ENCODE peak calls at places on chromosomes 5 and 9, in seven cellular contexts. K, M, J, P, C, I and E are unnamed samples.

GRCh38 chr9:98255064-98255577 is 328 bp downstream of the TBC1D2 start:
- DNase-seq in K (no peak), M (no peak), J (no peak), P (peak), C (no peak), I (peak), E (peak)

GRCh38 chr9:4661165-4662095 is 664 bp upstream of the PLPP6 start:
- DNase-seq in K (no peak), M (no peak), J (no peak), P (no peak), C (no peak), I (no peak), E (no peak)

GRCh38 chr9:34252670-34253459 is 74.0 kb downstream of the UBAP1 start:
- DNase-seq in K (no peak), M (peak), J (peak), P (peak), C (peak), I (peak), E (no peak)

GRCh38 chr9:20903214-20903613 is 128.2 kb downstream of the HACD4 start:
- DNase-seq in K (no peak), M (no peak), J (no peak), P (no peak), C (no peak), I (no peak), E (no peak)

GRCh38 chr9:70395652-70396051 is 18.8 kb downstream of the KLF9 start:
- DNase-seq in K (no peak), M (no peak), J (no peak), P (no peak), C (no peak), I (no peak), E (no peak)

GRCh38 chr5:94613583-94613982 is 4.8 kb downstream of the KIAA0825 start:
- DNase-seq in K (no peak), M (no peak), J (no peak), P (no peak), C (no peak), I (no peak), E (no peak)

GRCh38 chr9:99345936-99346335 is 123.9 kb downstream of the SEC61B start:
- DNase-seq in K (no peak), M (no peak), J (no peak), P (no peak), C (no peak), I (no peak), E (no peak)

GRCh38 chr5:168324864-168325615 is 33.6 kb downstream of the WWC1 start:
- DNase-seq in K (peak), M (peak), J (peak), P (no peak), C (no peak), I (no peak), E (peak)

GRCh38 chr5:33363537-33363936 is 77.2 kb upstream of the TARS1 start:
- DNase-seq in K (no peak), M (no peak), J (no peak), P (no peak), C (no peak), I (no peak), E (no peak)

GRCh38 chr5:8773091-8773615 is 772.7 kb downstream of the SEMA5A start:
- DNase-seq in K (no peak), M (no peak), J (no peak), P (no peak), C (no peak), I (no peak), E (no peak)

GRCh38 chr5:144336191-144336590 is 165.5 kb downstream of the KCTD16 start:
- DNase-seq in K (no peak), M (no peak), J (no peak), P (no peak), C (no peak), I (no peak), E (no peak)

GRCh38 chr9:75878461-75878860 is 12.0 kb upstream of the PCSK5 start:
- DNase-seq in K (no peak), M (no peak), J (no peak), P (no peak), C (no peak), I (peak), E (no peak)

GRCh38 chr5:53151713-53152458 is 42.3 kb upstream of the MOCS2 start:
- DNase-seq in K (no peak), M (no peak), J (peak), P (no peak), C (no peak), I (no peak), E (peak)

GRCh38 chr9:81388831-81389230 is 300.5 kb downstream of the TLE1 start:
- DNase-seq in K (no peak), M (no peak), J (no peak), P (no peak), C (no peak), I (no peak), E (no peak)

GRCh38 chr5:93532370-93532769 is 48.6 kb downstream of the NR2F1-AS1 start:
- DNase-seq in K (no peak), M (peak), J (peak), P (no peak), C (no peak), I (no peak), E (peak)

GRCh38 chr9:92345582-92345981 is 19.8 kb downstream of the CENPP start:
- DNase-seq in K (no peak), M (no peak), J (no peak), P (no peak), C (no peak), I (no peak), E (no peak)

GRCh38 chr5:121805931-121806330 is 45.8 kb upstream of the FTMT start:
- DNase-seq in K (no peak), M (no peak), J (no peak), P (no peak), C (no peak), I (no peak), E (no peak)

GRCh38 chr5:72509401-72509800 is 2.2 kb upstream of the ZNF366 start:
- DNase-seq in K (no peak), M (no peak), J (no peak), P (no peak), C (no peak), I (no peak), E (no peak)

GRCh38 chr9:93600504-93600903 is 24.1 kb downstream of the PHF2 start:
- DNase-seq in K (no peak), M (no peak), J (no peak), P (no peak), C (no peak), I (peak), E (no peak)

GRCh38 chr5:134136771-134137170 is 22.3 kb downstream of the TCF7 start:
- DNase-seq in K (peak), M (no peak), J (peak), P (no peak), C (no peak), I (peak), E (peak)

GRCh38 chr5:98513378-98513777 is 260.1 kb upstream of the RGMB start:
- DNase-seq in K (no peak), M (no peak), J (peak), P (no peak), C (no peak), I (no peak), E (no peak)

GRCh38 chr9:107491081-107492053 is 1.8 kb upstream of the KLF4 start:
- DNase-seq in K (no peak), M (peak), J (peak), P (no peak), C (no peak), I (no peak), E (peak)

GRCh38 chr9:77598510-77598909 is 49.6 kb downstream of the GNA14 start:
- DNase-seq in K (no peak), M (no peak), J (peak), P (no peak), C (no peak), I (no peak), E (no peak)

GRCh38 chr5:37478495-37478894 is 99.4 kb downstream of the WDR70 start:
- DNase-seq in K (no peak), M (no peak), J (no peak), P (no peak), C (no peak), I (no peak), E (no peak)

GRCh38 chr9:98861881-98862501 is 54.5 kb downstream of the GALNT12 start:
- DNase-seq in K (no peak), M (no peak), J (peak), P (no peak), C (no peak), I (peak), E (no peak)

GRCh38 chr9:38306899-38307298 is 85.6 kb upstream of the ALDH1B1 start:
- DNase-seq in K (no peak), M (no peak), J (no peak), P (no peak), C (no peak), I (no peak), E (no peak)

GRCh38 chr5:154444559-154445421 is 1.0 kb upstream of the SAP30L start:
- DNase-seq in K (no peak), M (peak), J (peak), P (no peak), C (no peak), I (peak), E (no peak)

GRCh38 chr5:9544502-9545300 is 1.2 kb downstream of the SEMA5A start:
- DNase-seq in K (peak), M (peak), J (peak), P (peak), C (peak), I (peak), E (peak)

GRCh38 chr5:55250064-55250463 is 16.7 kb upstream of the CCNO start:
- DNase-seq in K (no peak), M (no peak), J (no peak), P (no peak), C (no peak), I (no peak), E (no peak)

GRCh38 chr5:123571927-123572326 is 60.0 kb downstream of the CSNK1G3 start:
- DNase-seq in K (no peak), M (no peak), J (no peak), P (no peak), C (no peak), I (no peak), E (no peak)

GRCh38 chr5:134437340-134438267 is 25.9 kb upstream of the CDKN2AIPNL start:
- DNase-seq in K (no peak), M (no peak), J (peak), P (no peak), C (no peak), I (peak), E (no peak)

GRCh38 chr9:111798786-111799185 is 4.0 kb upstream of the SHOC1 start:
- DNase-seq in K (no peak), M (no peak), J (no peak), P (no peak), C (no peak), I (no peak), E (no peak)

GRCh38 chr9:68808481-68808880 is 103.4 kb downstream of the PIP5K1B start:
- DNase-seq in K (no peak), M (no peak), J (no peak), P (no peak), C (no peak), I (no peak), E (no peak)

GRCh38 chr5:154189256-154189818 is 1.2 kb upstream of the GALNT10 start:
- DNase-seq in K (no peak), M (peak), J (peak), P (no peak), C (no peak), I (no peak), E (no peak)

GRCh38 chr5:149959406-149960236 is 937 bp upstream of the SLC26A2 start:
- DNase-seq in K (no peak), M (no peak), J (no peak), P (peak), C (peak), I (peak), E (no peak)

GRCh38 chr5:9156282-9156681 is 389.6 kb downstream of the SEMA5A start:
- DNase-seq in K (no peak), M (no peak), J (peak), P (no peak), C (no peak), I (peak), E (no peak)

GRCh38 chr9:90038778-90039177 is 434.0 kb downstream of the GADD45G start:
- DNase-seq in K (no peak), M (no peak), J (no peak), P (no peak), C (no peak), I (no peak), E (no peak)

DNA sequence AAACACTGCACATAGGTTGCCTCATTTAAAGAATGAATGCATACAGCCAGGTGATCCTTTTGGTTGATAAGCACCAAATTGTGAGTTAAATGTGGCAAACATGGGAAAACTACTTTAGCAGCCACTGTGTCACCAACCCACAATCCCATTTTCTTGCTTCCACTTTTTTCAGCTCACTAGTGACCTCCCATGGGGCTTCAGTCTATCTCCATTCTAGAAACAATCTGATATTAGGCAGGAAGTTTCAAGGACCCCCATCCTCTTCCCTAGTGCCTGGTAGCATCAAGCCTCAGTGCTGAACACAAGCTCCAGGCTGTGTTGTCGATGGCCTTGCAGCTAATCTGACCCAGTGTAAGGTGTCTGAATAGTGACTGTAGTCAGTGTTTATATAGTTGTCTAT is 66.2 kb downstream of the PLPPR1 start:
- DNase-seq in K (no peak), M (no peak), J (no peak), P (no peak), C (no peak), I (no peak), E (no peak)
- H3K4me3 ChIP-seq in K (no peak), M (no peak), J (no peak), P (no peak), C (no peak), I (no peak), E (no peak)

DNA sequence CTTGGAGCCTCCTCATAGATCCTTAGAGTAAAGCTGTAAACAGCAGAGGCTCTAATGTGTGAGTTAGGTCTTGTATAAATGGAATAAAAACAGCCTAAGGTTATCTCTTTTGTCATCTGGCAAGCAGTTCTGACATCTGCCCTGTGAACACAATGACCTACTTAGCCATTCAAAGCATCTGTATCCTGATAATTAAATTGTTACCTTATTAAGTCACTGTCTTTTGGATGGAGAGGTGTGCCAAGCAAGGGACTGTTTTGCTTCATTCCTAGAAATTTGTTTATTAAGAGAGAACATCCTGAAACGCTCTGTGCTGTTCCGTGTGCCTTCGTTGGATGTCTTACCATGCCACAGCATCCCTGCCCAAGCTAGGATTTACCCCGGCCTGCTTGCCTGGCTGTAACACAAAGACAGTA is 1.5 kb downstream of the LSM11 start:
- DNase-seq in K (no peak), M (no peak), J (no peak), P (no peak), C (no peak), I (no peak), E (no peak)
- H3K4me3 ChIP-seq in K (peak), M (no peak), J (no peak), P (peak), C (no peak), I (no peak), E (peak)

DNA sequence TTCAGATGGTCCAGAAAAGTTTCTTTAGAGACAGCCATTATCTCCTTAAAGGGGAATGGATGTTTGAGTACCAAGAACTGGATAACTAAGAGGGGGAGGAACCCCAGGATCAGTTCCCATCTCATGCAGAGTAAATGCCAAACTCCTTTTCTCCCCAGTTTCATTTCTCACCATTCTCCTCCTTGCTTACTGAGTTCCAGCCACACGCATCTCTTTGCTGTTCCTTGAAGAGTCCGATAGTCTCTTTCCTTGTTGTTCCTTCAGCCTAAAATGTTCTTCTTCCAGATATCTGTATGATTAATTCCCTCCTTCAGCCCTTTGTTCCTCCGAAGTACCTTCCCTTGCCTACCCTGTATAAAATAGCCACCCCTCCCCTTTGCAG is 30.0 kb downstream of the KDM4C start:
- DNase-seq in K (no peak), M (no peak), J (no peak), P (no peak), C (no peak), I (no peak), E (no peak)
- H3K4me3 ChIP-seq in K (no peak), M (no peak), J (no peak), P (no peak), C (no peak), I (no peak), E (peak)

DNA sequence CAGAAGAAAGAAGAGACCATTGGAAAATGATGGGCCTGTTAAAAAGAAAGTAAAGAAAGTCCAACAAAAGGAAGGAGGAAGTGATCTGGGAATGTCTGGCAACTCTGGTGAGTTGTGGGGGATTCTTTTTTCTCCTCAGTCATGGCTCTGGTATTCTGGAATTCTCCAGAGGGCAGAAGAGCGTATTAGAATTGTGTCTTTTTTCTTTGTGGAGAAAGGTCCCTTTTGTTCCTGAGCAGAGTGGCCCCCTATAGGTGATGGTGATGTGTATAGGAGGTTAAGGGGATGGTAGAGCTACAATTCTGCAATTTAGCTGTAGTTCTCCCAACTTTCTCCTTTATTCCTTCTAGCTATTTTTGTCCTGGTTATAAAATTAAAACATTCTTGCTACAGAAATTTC is 1.6 kb upstream of the DHFR start:
- DNase-seq in K (no peak), M (no peak), J (no peak), P (no peak), C (no peak), I (no peak), E (no peak)
- H3K4me3 ChIP-seq in K (no peak), M (no peak), J (no peak), P (no peak), C (no peak), I (no peak), E (no peak)

DNA sequence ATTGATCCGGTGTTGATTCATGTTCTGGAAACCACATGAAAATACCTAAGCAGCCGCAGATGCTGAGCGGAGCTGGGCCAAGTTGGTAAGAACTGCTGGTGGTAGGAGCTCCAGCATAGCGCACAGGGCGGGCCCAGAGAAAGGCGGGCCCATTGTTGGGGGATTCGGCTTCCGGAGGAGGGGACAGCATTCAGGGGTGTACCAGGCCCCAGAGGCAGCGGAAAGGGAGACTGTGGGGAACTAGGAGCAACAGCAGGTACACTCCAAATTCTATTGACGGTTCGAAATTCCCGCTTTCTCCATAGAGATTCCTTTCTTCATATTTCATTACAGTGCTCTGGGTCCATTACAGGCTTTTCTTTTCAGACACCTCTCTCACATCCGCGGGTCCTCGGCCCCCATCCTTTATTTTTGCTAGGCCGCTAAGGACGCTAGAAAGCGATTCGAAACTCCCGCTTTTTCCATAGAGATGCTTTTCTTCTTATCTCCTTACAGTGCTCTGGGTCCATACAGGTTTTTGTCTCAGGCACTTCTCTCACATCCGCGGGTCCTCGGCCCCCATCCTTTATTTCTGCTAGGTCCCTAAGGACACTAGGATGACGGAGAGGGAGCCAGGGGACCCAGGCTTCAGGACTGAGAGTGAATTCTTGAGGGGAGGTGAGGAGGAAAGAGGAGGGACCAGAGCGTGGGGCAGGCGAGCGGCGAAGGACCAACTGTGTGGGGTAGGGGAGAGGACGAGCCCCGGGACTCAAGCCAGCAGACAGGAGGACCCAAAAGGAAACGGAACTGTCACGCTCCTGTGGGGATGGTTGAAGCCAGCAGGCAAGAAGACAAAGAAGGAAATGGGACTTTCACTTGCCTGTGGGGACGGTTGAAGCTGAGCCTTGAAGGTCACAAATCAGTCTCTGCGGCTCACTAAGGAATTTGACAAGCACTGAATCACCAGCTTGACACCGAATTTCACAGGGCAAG is at the start of gene CCDC152:
- DNase-seq in K (no peak), M (no peak), J (peak), P (peak), C (peak), I (no peak), E (peak)
- H3K4me3 ChIP-seq in K (no peak), M (no peak), J (no peak), P (peak), C (peak), I (no peak), E (peak)

GRCh38 chr5:131774652-131775367 is 22.0 kb downstream of the FNIP1 start:
- DNase-seq in K (no peak), M (no peak), J (no peak), P (no peak), C (no peak), I (no peak), E (no peak)
- H3K4me3 ChIP-seq in K (no peak), M (no peak), J (no peak), P (no peak), C (no peak), I (no peak), E (no peak)

GRCh38 chr5:84382363-84383295 is 2.1 kb downstream of the EDIL3 start:
- DNase-seq in K (peak), M (peak), J (peak), P (no peak), C (no peak), I (peak), E (no peak)
- H3K4me3 ChIP-seq in K (peak), M (peak), J (no peak), P (no peak), C (no peak), I (peak), E (peak)

GRCh38 chr9:120323125-120323524 is 256.8 kb downstream of the CDK5RAP2 start:
- DNase-seq in K (no peak), M (no peak), J (no peak), P (no peak), C (no peak), I (no peak), E (no peak)

GRCh38 chr9:120324996-120325642 is 254.8 kb downstream of the CDK5RAP2 start:
- DNase-seq in K (no peak), M (no peak), J (no peak), P (no peak), C (no peak), I (peak), E (no peak)

GRCh38 chr9:120327322-120327721 is 252.6 kb downstream of the CDK5RAP2 start:
- DNase-seq in K (no peak), M (no peak), J (peak), P (no peak), C (no peak), I (no peak), E (no peak)

GRCh38 chr9:120326076-120326693 is 253.8 kb downstream of the CDK5RAP2 start:
- DNase-seq in K (no peak), M (no peak), J (no peak), P (no peak), C (no peak), I (no peak), E (no peak)

GRCh38 chr9:120324461-120324860 is 255.5 kb downstream of the CDK5RAP2 start:
- DNase-seq in K (no peak), M (no peak), J (no peak), P (no peak), C (no peak), I (no peak), E (no peak)
- H3K4me3 ChIP-seq in K (no peak), M (no peak), J (no peak), P (no peak), C (no peak), I (no peak), E (no peak)